ENCODE peak calls at places on chromosomes 13 and 19, in nine cellular contexts. Z is stimulated activated CD4-positive, alpha-beta T cell treated with anti-CD3 and anti-CD28 coated beads, Interleukin-4, amount 100 ng/mL, for 1 hour; I is activated T-cell treated with anti-CD3 and anti-CD28 coated beads, Interleukin-2, amount 50 U/mL, for 72 hours; R is kidney glomerular epithelial cell; O is T-helper 1 cell; N is SW480; J is ovary; D is RPMI7951; L is NCI-H1105 treated with DMSO at 0.1 percent for 48 hours. F is an unnamed sample.

GRCh38 chr19:35140898-35141626 is 2.0 kb upstream of the FXYD7 start:
- DNase-seq in Z (peak), I (peak), R (peak), O (peak), N (peak), J (peak), D (peak), L (peak), F (peak)

GRCh38 chr13:45674908-45675307 is 27.2 kb upstream of the CBY2 start:
- DNase-seq in Z (no peak), I (no peak), R (peak), O (no peak), N (peak), J (no peak), D (peak), L (peak), F (no peak)

GRCh38 chr19:17687141-17687856 is 855 bp downstream of the UNC13A start:
- DNase-seq in Z (no peak), I (no peak), R (no peak), O (no peak), N (no peak), J (no peak), D (no peak), L (no peak), F (no peak)

GRCh38 chr19:39422020-39422419 is 9.6 kb downstream of the PLEKHG2 start:
- DNase-seq in Z (no peak), I (no peak), R (no peak), O (no peak), N (no peak), J (no peak), D (no peak), L (no peak), F (no peak)

GRCh38 chr13:102333320-102334181 is 68.3 kb downstream of the FGF14 start:
- DNase-seq in Z (no peak), I (no peak), R (no peak), O (no peak), N (no peak), J (no peak), D (no peak), L (peak), F (no peak)

GRCh38 chr19:710767-711166 is 2.0 kb downstream of the PALM start:
- DNase-seq in Z (no peak), I (no peak), R (no peak), O (no peak), N (no peak), J (no peak), D (no peak), L (no peak), F (no peak)

GRCh38 chr13:99909836-99910619 is 61.5 kb downstream of the ZIC5 start:
- DNase-seq in Z (no peak), I (no peak), R (no peak), O (no peak), N (no peak), J (no peak), D (no peak), L (no peak), F (no peak)

GRCh38 chr13:87274209-87274819 is 396.9 kb upstream of the SLITRK5 start:
- DNase-seq in Z (no peak), I (peak), R (peak), O (peak), N (peak), J (no peak), D (peak), L (peak), F (no peak)

GRCh38 chr19:14138576-14139265 is 2.3 kb upstream of the ASF1B start:
- DNase-seq in Z (no peak), I (no peak), R (peak), O (no peak), N (no peak), J (no peak), D (peak), L (no peak), F (no peak)

GRCh38 chr19:54179921-54180452 is 7.0 kb upstream of the TMC4 start:
- DNase-seq in Z (no peak), I (no peak), R (no peak), O (no peak), N (no peak), J (no peak), D (peak), L (peak), F (no peak)

F was measured in psoas muscle.